ENCODE peak calls at places on chromosomes 7 and 10, in six cellular contexts. One of them, this sample, is unnamed.

GRCh38 chr7:37633048-37633447 is 50.5 kb upstream of the GPR141 start:
- DNase-seq in lung: no peak
- DNase-seq in SK-N-SH: no peak
- DNase-seq in CD8-positive, alpha-beta T cell: no peak
- DNase-seq in MCF 10A: no peak
- DNase-seq in nephron progenitor cell: no peak
- DNase-seq in this sample: no peak

GRCh38 chr7:3598855-3599254 is 297.8 kb downstream of the SDK1 start:
- DNase-seq in lung: no peak
- DNase-seq in MCF 10A: no peak
- DNase-seq in CD8-positive, alpha-beta T cell: no peak
- DNase-seq in SK-N-SH: peak
- DNase-seq in nephron progenitor cell: no peak
- DNase-seq in this sample: no peak

GRCh38 chr7:158829021-158829341 is 328 bp downstream of the ESYT2 start:
- DNase-seq in MCF 10A: peak
- DNase-seq in CD8-positive, alpha-beta T cell: peak
- DNase-seq in SK-N-SH: no peak
- DNase-seq in nephron progenitor cell: no peak
- DNase-seq in lung: peak
- DNase-seq in this sample: peak

GRCh38 chr10:60944159-60944909 is at the start of gene RHOBTB1:
- DNase-seq in nephron progenitor cell: peak
- DNase-seq in CD8-positive, alpha-beta T cell: peak
- DNase-seq in SK-N-SH: peak
- DNase-seq in lung: peak
- DNase-seq in MCF 10A: peak
- DNase-seq in this sample: peak

GRCh38 chr10:33365871-33366411 is 31.5 kb upstream of the NRP1 start:
- DNase-seq in nephron progenitor cell: no peak
- DNase-seq in MCF 10A: peak
- DNase-seq in SK-N-SH: no peak
- DNase-seq in CD8-positive, alpha-beta T cell: no peak
- DNase-seq in lung: no peak
- DNase-seq in this sample: peak

GRCh38 chr10:30392564-30392990 is 41.4 kb upstream of the MAP3K8 start:
- DNase-seq in SK-N-SH: peak
- DNase-seq in nephron progenitor cell: peak
- DNase-seq in MCF 10A: peak
- DNase-seq in CD8-positive, alpha-beta T cell: peak
- DNase-seq in lung: peak
- DNase-seq in this sample: peak

GRCh38 chr10:95792211-95792780 is 36.3 kb downstream of the ENTPD1 start:
- DNase-seq in nephron progenitor cell: no peak
- DNase-seq in MCF 10A: no peak
- DNase-seq in SK-N-SH: no peak
- DNase-seq in lung: no peak
- DNase-seq in CD8-positive, alpha-beta T cell: no peak
- DNase-seq in this sample: no peak

GRCh38 chr10:114304566-114305421 is 65.7 kb downstream of the VWA2 start:
- DNase-seq in lung: no peak
- DNase-seq in MCF 10A: no peak
- DNase-seq in CD8-positive, alpha-beta T cell: peak
- DNase-seq in nephron progenitor cell: peak
- DNase-seq in SK-N-SH: peak
- DNase-seq in this sample: no peak

GRCh38 chr7:112880786-112881418 is 90.7 kb upstream of the TMEM168 start:
- DNase-seq in CD8-positive, alpha-beta T cell: no peak
- DNase-seq in MCF 10A: no peak
- DNase-seq in SK-N-SH: no peak
- DNase-seq in nephron progenitor cell: no peak
- DNase-seq in lung: no peak
- DNase-seq in this sample: no peak

GRCh38 chr7:140003913-140004382 is 58.8 kb downstream of the PARP12 start:
- DNase-seq in nephron progenitor cell: peak
- DNase-seq in CD8-positive, alpha-beta T cell: peak
- DNase-seq in lung: no peak
- DNase-seq in MCF 10A: peak
- DNase-seq in SK-N-SH: peak
- DNase-seq in this sample: peak

GRCh38 chr10:114477285-114477684 is 73.0 kb upstream of the AFAP1L2 start:
- DNase-seq in CD8-positive, alpha-beta T cell: no peak
- DNase-seq in lung: no peak
- DNase-seq in MCF 10A: no peak
- DNase-seq in SK-N-SH: no peak
- DNase-seq in nephron progenitor cell: no peak
- DNase-seq in this sample: no peak

GRCh38 chr10:33571616-33572015 is 237.1 kb upstream of the NRP1 start:
- DNase-seq in CD8-positive, alpha-beta T cell: no peak
- DNase-seq in nephron progenitor cell: no peak
- DNase-seq in lung: no peak
- DNase-seq in SK-N-SH: no peak
- DNase-seq in MCF 10A: peak
- DNase-seq in this sample: peak

GRCh38 chr7:86939197-86939814 is 120.1 kb downstream of the ELAPOR2 start:
- DNase-seq in lung: peak
- DNase-seq in CD8-positive, alpha-beta T cell: peak
- DNase-seq in MCF 10A: peak
- DNase-seq in nephron progenitor cell: peak
- DNase-seq in SK-N-SH: peak
- DNase-seq in this sample: peak

GRCh38 chr7:35513192-35513591 is 181.7 kb downstream of the HERPUD2 start:
- DNase-seq in CD8-positive, alpha-beta T cell: no peak
- DNase-seq in nephron progenitor cell: no peak
- DNase-seq in MCF 10A: no peak
- DNase-seq in lung: no peak
- DNase-seq in SK-N-SH: no peak
- DNase-seq in this sample: no peak

DNA sequence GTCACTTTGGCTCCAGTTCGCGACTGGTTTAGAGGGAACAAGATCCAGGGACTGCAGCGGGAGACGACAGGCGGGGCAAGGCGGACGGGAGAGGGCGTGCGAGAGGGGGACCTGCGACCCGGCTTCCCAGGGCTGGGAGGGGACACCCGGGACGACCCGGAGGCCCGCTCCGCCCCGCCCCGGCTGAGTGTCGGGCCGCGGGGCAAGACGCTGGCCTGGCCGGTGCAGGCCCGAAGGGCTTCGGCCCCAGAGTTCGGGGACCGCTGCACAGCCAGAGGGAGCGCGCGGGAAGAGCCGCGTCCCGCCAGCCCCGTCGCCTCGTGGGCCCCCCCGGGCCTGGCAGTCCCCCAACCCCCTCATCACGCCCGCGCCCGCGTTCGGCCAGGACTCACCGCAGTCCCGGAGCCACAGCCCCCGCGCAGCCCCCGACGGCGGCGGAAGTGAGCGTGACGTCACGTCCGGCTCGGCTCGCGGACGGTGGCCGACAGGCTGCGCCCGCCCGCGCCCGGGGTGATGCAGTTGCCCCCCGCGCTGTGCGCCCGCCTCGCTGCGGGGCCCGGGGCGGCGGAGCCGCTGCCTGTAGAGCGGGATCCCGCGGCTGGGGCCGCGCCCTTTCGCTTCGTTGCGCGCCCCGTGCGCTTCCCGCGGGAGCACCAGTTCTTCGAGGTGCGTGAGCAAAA is at the start of the genes TUBGCP2 and ZNF511:
- DNase-seq in MCF 10A: peak
- DNase-seq in CD8-positive, alpha-beta T cell: peak
- DNase-seq in nephron progenitor cell: peak
- DNase-seq in SK-N-SH: peak
- DNase-seq in lung: peak
- DNase-seq in this sample: peak
- TF ChIP-seq CTCF in MCF 10A: no peak
- TF ChIP-seq CTCF in CD8-positive, alpha-beta T cell: no peak
- TF ChIP-seq CTCF in nephron progenitor cell: no peak
- TF ChIP-seq CTCF in SK-N-SH: no peak
- TF ChIP-seq CTCF in lung: no peak
- TF ChIP-seq CTCF in this sample: peak

GRCh38 chr7:21256310-21256877 is 171.5 kb upstream of the SP4 start:
- DNase-seq in CD8-positive, alpha-beta T cell: no peak
- DNase-seq in SK-N-SH: peak
- DNase-seq in lung: no peak
- DNase-seq in MCF 10A: peak
- DNase-seq in nephron progenitor cell: no peak
- DNase-seq in this sample: peak
- TF ChIP-seq CTCF in CD8-positive, alpha-beta T cell: peak
- TF ChIP-seq CTCF in SK-N-SH: peak
- TF ChIP-seq CTCF in lung: peak
- TF ChIP-seq CTCF in MCF 10A: peak
- TF ChIP-seq CTCF in nephron progenitor cell: peak
- TF ChIP-seq CTCF in this sample: peak

GRCh38 chr7:146656988-146657387 is 540.4 kb downstream of the CNTNAP2 start:
- DNase-seq in MCF 10A: no peak
- DNase-seq in lung: no peak
- DNase-seq in SK-N-SH: no peak
- DNase-seq in CD8-positive, alpha-beta T cell: no peak
- DNase-seq in nephron progenitor cell: no peak
- DNase-seq in this sample: no peak
- TF ChIP-seq CTCF in MCF 10A: no peak
- TF ChIP-seq CTCF in lung: no peak
- TF ChIP-seq CTCF in SK-N-SH: peak
- TF ChIP-seq CTCF in CD8-positive, alpha-beta T cell: no peak
- TF ChIP-seq CTCF in nephron progenitor cell: no peak
- TF ChIP-seq CTCF in this sample: no peak

GRCh38 chr10:111650088-111650487 is 533.5 kb downstream of the GPAM start:
- DNase-seq in CD8-positive, alpha-beta T cell: no peak
- DNase-seq in lung: no peak
- DNase-seq in SK-N-SH: no peak
- DNase-seq in MCF 10A: no peak
- DNase-seq in nephron progenitor cell: peak
- DNase-seq in this sample: no peak
- TF ChIP-seq CTCF in CD8-positive, alpha-beta T cell: no peak
- TF ChIP-seq CTCF in lung: no peak
- TF ChIP-seq CTCF in SK-N-SH: no peak
- TF ChIP-seq CTCF in MCF 10A: no peak
- TF ChIP-seq CTCF in nephron progenitor cell: no peak
- TF ChIP-seq CTCF in this sample: no peak

GRCh38 chr7:128939861-128940410 is 2.2 kb downstream of the IRF5 start:
- DNase-seq in lung: no peak
- DNase-seq in MCF 10A: no peak
- DNase-seq in CD8-positive, alpha-beta T cell: no peak
- DNase-seq in nephron progenitor cell: no peak
- DNase-seq in SK-N-SH: peak
- DNase-seq in this sample: no peak
- TF ChIP-seq CTCF in lung: no peak
- TF ChIP-seq CTCF in MCF 10A: no peak
- TF ChIP-seq CTCF in CD8-positive, alpha-beta T cell: no peak
- TF ChIP-seq CTCF in nephron progenitor cell: no peak
- TF ChIP-seq CTCF in SK-N-SH: no peak
- TF ChIP-seq CTCF in this sample: no peak

GRCh38 chr10:44046605-44047004 is 338.3 kb downstream of the CXCL12 start:
- DNase-seq in lung: no peak
- DNase-seq in SK-N-SH: no peak
- DNase-seq in MCF 10A: peak
- DNase-seq in nephron progenitor cell: no peak
- DNase-seq in CD8-positive, alpha-beta T cell: no peak
- DNase-seq in this sample: peak

GRCh38 chr10:44042926-44043602 is 341.8 kb downstream of the CXCL12 start:
- DNase-seq in SK-N-SH: no peak
- DNase-seq in CD8-positive, alpha-beta T cell: no peak
- DNase-seq in nephron progenitor cell: no peak
- DNase-seq in lung: no peak
- DNase-seq in MCF 10A: no peak
- DNase-seq in this sample: no peak

GRCh38 chr10:44045020-44045419 is 339.9 kb downstream of the CXCL12 start:
- DNase-seq in MCF 10A: no peak
- DNase-seq in SK-N-SH: peak
- DNase-seq in CD8-positive, alpha-beta T cell: no peak
- DNase-seq in nephron progenitor cell: no peak
- DNase-seq in lung: no peak
- DNase-seq in this sample: no peak

GRCh38 chr10:44043646-44044368 is 341.1 kb downstream of the CXCL12 start:
- DNase-seq in SK-N-SH: no peak
- DNase-seq in nephron progenitor cell: no peak
- DNase-seq in CD8-positive, alpha-beta T cell: no peak
- DNase-seq in lung: no peak
- DNase-seq in MCF 10A: no peak
- DNase-seq in this sample: no peak

DNA sequence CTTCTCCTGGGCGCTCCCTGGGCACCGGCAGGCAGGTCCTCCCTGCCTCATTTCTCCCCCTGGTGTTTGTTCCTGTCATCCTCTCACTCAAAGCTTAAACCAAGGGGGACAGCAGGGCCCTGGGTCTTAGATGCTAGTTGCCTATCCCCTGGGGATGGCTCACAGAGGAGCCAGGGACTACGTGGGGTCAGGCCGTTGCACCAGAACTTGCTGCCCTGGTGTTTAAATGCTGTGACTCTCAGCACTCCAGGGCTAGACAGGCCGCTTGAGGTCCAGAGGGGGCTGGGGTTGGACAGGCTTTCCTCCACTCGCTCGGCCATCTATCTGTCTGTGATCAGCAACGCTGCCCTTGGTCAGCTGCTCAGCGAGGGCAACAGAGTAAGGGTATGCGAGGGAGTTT is 340.3 kb downstream of the CXCL12 start:
- DNase-seq in nephron progenitor cell: no peak
- DNase-seq in SK-N-SH: peak
- DNase-seq in lung: no peak
- DNase-seq in CD8-positive, alpha-beta T cell: no peak
- DNase-seq in MCF 10A: no peak
- DNase-seq in this sample: no peak
- TF ChIP-seq CTCF in nephron progenitor cell: no peak
- TF ChIP-seq CTCF in SK-N-SH: no peak
- TF ChIP-seq CTCF in lung: no peak
- TF ChIP-seq CTCF in CD8-positive, alpha-beta T cell: no peak
- TF ChIP-seq CTCF in MCF 10A: no peak
- TF ChIP-seq CTCF in this sample: no peak

GRCh38 chr10:124643281-124644009 is 100.7 kb downstream of the FAM53B start:
- DNase-seq in CD8-positive, alpha-beta T cell: no peak
- DNase-seq in nephron progenitor cell: no peak
- DNase-seq in SK-N-SH: no peak
- DNase-seq in lung: no peak
- DNase-seq in MCF 10A: no peak
- DNase-seq in this sample: no peak

GRCh38 chr10:124640538-124641231 is 103.5 kb downstream of the FAM53B start:
- DNase-seq in SK-N-SH: no peak
- DNase-seq in MCF 10A: peak
- DNase-seq in nephron progenitor cell: peak
- DNase-seq in lung: no peak
- DNase-seq in CD8-positive, alpha-beta T cell: no peak
- DNase-seq in this sample: no peak

GRCh38 chr10:124641282-124642075 is 102.7 kb downstream of the FAM53B start:
- DNase-seq in nephron progenitor cell: no peak
- DNase-seq in SK-N-SH: peak
- DNase-seq in CD8-positive, alpha-beta T cell: peak
- DNase-seq in lung: no peak
- DNase-seq in MCF 10A: peak
- DNase-seq in this sample: peak

GRCh38 chr10:124644281-124644680 is 99.9 kb downstream of the FAM53B start:
- DNase-seq in lung: no peak
- DNase-seq in nephron progenitor cell: no peak
- DNase-seq in SK-N-SH: no peak
- DNase-seq in CD8-positive, alpha-beta T cell: no peak
- DNase-seq in MCF 10A: no peak
- DNase-seq in this sample: no peak

GRCh38 chr10:124642076-124642710 is 102.0 kb downstream of the FAM53B start:
- DNase-seq in SK-N-SH: no peak
- DNase-seq in CD8-positive, alpha-beta T cell: no peak
- DNase-seq in lung: peak
- DNase-seq in MCF 10A: no peak
- DNase-seq in nephron progenitor cell: no peak
- DNase-seq in this sample: no peak
- TF ChIP-seq CTCF in SK-N-SH: no peak
- TF ChIP-seq CTCF in CD8-positive, alpha-beta T cell: no peak
- TF ChIP-seq CTCF in lung: no peak
- TF ChIP-seq CTCF in MCF 10A: no peak
- TF ChIP-seq CTCF in nephron progenitor cell: no peak
- TF ChIP-seq CTCF in this sample: no peak

This sample was measured in bronchial epithelial cell.